ENCODE peak calls at places on chromosome 9, in six cellular contexts. One of them, this sample, is unnamed.
A peak's percentile ranks its signal among the peaks of the same experiment; 100 is the strongest.

GRCh38 chr9:82882133-82882532 is 180.8 kb downstream of the RASEF start:
- DNase-seq in endothelial cell of umbilical vein: peak; percentile 24
- DNase-seq in GM12891: no peak
- DNase-seq in GM12892: no peak
- DNase-seq in prostate gland: no peak
- DNase-seq in stomach: no peak
- DNase-seq in this sample: no peak

GRCh38 chr9:124857533-124858162 is 4.1 kb downstream of the RPL35 start:
- DNase-seq in GM12892: no peak
- DNase-seq in GM12891: no peak
- DNase-seq in stomach: no peak
- DNase-seq in prostate gland: no peak
- DNase-seq in endothelial cell of umbilical vein: no peak
- DNase-seq in this sample: no peak

GRCh38 chr9:79581794-79582193 is 10.0 kb downstream of the TLE4 start:
- DNase-seq in stomach: no peak
- DNase-seq in prostate gland: no peak
- DNase-seq in GM12892: no peak
- DNase-seq in GM12891: no peak
- DNase-seq in endothelial cell of umbilical vein: peak; percentile 76
- DNase-seq in this sample: no peak

GRCh38 chr9:134689320-134690181 is 47.9 kb downstream of the COL5A1 start:
- DNase-seq in endothelial cell of umbilical vein: peak; percentile 63
- DNase-seq in GM12891: peak; percentile 68
- DNase-seq in GM12892: peak; percentile 69
- DNase-seq in stomach: peak; percentile 56
- DNase-seq in prostate gland: peak; percentile 52
- DNase-seq in this sample: no peak

GRCh38 chr9:114121445-114122151 is 22.5 kb upstream of the KIF12 start:
- DNase-seq in stomach: no peak
- DNase-seq in prostate gland: no peak
- DNase-seq in GM12892: no peak
- DNase-seq in endothelial cell of umbilical vein: no peak
- DNase-seq in GM12891: no peak
- DNase-seq in this sample: no peak

GRCh38 chr9:71697882-71698281 is 70.4 kb downstream of the CEMIP2 start:
- DNase-seq in prostate gland: no peak
- DNase-seq in GM12891: no peak
- DNase-seq in GM12892: no peak
- DNase-seq in stomach: no peak
- DNase-seq in endothelial cell of umbilical vein: no peak
- DNase-seq in this sample: no peak

GRCh38 chr9:134099123-134099761 is 31.4 kb upstream of the BRD3 start:
- DNase-seq in GM12892: peak; percentile 53
- DNase-seq in stomach: peak; percentile 66
- DNase-seq in endothelial cell of umbilical vein: peak; percentile 39
- DNase-seq in prostate gland: peak; percentile 26
- DNase-seq in GM12891: peak; percentile 60
- DNase-seq in this sample: peak; percentile 59

GRCh38 chr9:16870606-16871357 is at the start of gene BNC2:
- DNase-seq in stomach: no peak
- DNase-seq in GM12892: peak; percentile 17
- DNase-seq in GM12891: peak; percentile 32
- DNase-seq in endothelial cell of umbilical vein: peak; percentile 48
- DNase-seq in prostate gland: peak; percentile 14
- DNase-seq in this sample: no peak

GRCh38 chr9:32251539-32251938 is 132.9 kb upstream of the ACO1 start:
- DNase-seq in endothelial cell of umbilical vein: peak; percentile 58
- DNase-seq in prostate gland: peak; percentile 17
- DNase-seq in GM12891: peak; percentile 19
- DNase-seq in stomach: peak; percentile 41
- DNase-seq in GM12892: peak; percentile 27
- DNase-seq in this sample: no peak

GRCh38 chr9:116543731-116544400 is 143.2 kb upstream of the TRIM32 start:
- DNase-seq in GM12891: no peak
- DNase-seq in stomach: no peak
- DNase-seq in GM12892: no peak
- DNase-seq in endothelial cell of umbilical vein: no peak
- DNase-seq in prostate gland: no peak
- DNase-seq in this sample: no peak

GRCh38 chr9:80467632-80468031 is 895.9 kb downstream of the TLE4 start:
- DNase-seq in endothelial cell of umbilical vein: no peak
- DNase-seq in prostate gland: no peak
- DNase-seq in GM12892: no peak
- DNase-seq in GM12891: no peak
- DNase-seq in stomach: no peak
- DNase-seq in this sample: no peak

DNA sequence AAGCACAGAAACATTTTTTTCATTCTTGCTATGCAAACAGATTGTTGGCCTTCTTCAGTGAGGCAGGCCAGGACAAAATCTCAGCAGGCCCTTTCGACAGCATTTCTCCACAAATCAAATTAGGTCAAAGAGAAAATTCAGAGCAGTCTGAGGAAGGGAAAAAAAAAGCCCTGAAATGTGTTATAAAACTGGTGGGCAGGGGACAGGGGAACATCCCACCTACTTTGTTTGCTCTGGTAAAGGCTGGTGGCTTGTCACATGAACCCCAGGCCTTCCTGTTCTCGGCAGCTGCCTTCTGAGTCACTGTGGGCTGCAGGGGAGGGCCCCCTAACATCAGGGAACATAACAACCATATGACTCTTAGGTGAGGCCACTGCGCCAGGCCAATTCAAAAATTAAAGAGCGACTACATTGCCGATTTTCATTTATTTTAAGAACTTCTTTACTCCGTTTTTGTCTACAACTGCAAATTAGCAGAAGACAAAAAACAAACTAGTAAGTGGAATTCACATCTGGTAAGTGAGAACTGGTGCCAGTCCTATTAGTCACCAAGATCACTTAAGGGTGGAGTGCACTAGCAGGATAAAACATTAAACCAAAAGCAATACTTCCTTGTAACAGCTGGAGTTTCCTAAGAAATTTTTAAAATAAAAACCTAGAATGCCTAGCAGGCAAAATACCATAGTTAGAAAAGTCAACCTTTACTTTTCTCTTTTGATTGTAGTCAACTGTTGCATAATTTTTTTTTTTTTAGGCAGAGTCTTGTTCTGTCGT is 46.2 kb upstream of the DENND4C start:
- DNase-seq in endothelial cell of umbilical vein: peak; percentile 92
- DNase-seq in GM12892: peak; percentile 38
- DNase-seq in GM12891: peak; percentile 40
- DNase-seq in prostate gland: peak; percentile 67
- DNase-seq in stomach: peak; percentile 72
- DNase-seq in this sample: no peak
- TF ChIP-seq POLR2AphosphoS5 in endothelial cell of umbilical vein: peak; percentile 56
- TF ChIP-seq POLR2AphosphoS5 in GM12892: no peak
- TF ChIP-seq POLR2AphosphoS5 in GM12891: no peak
- TF ChIP-seq POLR2AphosphoS5 in prostate gland: peak; percentile 79
- TF ChIP-seq POLR2AphosphoS5 in stomach: peak; percentile 53
- TF ChIP-seq POLR2AphosphoS5 in this sample: no peak

GRCh38 chr9:135906291-135907005 is 898 bp downstream of the CAMSAP1 start:
- DNase-seq in GM12892: no peak
- DNase-seq in endothelial cell of umbilical vein: peak; percentile 65
- DNase-seq in GM12891: no peak
- DNase-seq in prostate gland: no peak
- DNase-seq in stomach: no peak
- DNase-seq in this sample: no peak

GRCh38 chr9:135908334-135909204 is 1.2 kb upstream of the CAMSAP1 start:
- DNase-seq in endothelial cell of umbilical vein: peak; percentile 57
- DNase-seq in prostate gland: no peak
- DNase-seq in GM12892: no peak
- DNase-seq in stomach: no peak
- DNase-seq in GM12891: no peak
- DNase-seq in this sample: no peak

GRCh38 chr9:135907006-135907434 is 326 bp downstream of the CAMSAP1 start:
- DNase-seq in GM12891: no peak
- DNase-seq in endothelial cell of umbilical vein: no peak
- DNase-seq in stomach: no peak
- DNase-seq in prostate gland: no peak
- DNase-seq in GM12892: no peak
- DNase-seq in this sample: no peak

GRCh38 chr9:135909371-135909770 is 2.0 kb upstream of the CAMSAP1 start:
- DNase-seq in GM12892: no peak
- DNase-seq in GM12891: no peak
- DNase-seq in prostate gland: no peak
- DNase-seq in stomach: no peak
- DNase-seq in endothelial cell of umbilical vein: no peak
- DNase-seq in this sample: no peak

DNA sequence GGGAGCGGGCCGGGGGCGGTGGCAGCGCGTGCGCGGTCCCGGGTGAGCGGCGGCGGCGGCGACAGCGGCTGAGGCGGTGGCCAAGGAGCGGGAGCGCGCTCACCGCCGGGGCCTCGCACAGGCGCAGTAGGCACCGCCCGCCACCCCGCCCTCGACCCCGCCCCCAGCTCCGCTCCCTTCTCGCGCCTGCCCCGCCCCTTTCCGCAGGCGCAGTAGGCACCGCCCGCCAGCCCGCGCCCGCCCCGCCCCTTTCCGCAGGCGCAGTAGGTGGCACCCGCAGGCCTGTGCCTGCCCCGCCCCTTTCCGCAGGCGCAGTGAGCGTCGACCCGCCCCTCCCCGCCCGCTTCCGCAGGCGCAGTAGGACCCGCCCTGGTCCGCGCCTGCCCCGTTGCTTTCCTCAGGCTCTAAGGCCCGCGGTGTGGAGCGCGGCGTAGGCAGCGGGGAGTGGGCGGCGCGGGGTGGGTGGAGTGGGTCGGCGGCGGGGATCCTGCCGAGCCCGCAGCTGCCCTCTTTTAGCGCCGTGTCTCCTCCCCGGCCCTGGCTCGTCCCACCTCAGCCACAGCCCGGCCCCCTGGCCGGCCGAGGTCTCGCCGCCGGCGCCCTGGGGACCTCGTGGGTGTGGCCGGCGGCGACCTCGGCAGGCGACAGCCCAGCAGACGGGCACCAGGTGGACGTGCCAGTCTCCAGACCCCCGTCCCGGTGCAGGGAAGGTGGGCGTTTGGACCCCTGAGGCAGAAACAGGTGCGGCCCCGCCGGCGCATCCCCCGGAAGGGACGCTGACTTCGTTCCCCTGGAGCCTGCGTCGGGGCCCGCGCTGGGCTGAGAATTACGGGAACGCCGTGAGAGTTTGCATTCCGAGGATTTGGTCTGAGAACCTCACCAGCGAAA is at the start of gene CAMSAP1:
- DNase-seq in GM12891: peak; percentile 91
- DNase-seq in endothelial cell of umbilical vein: peak; percentile 95
- DNase-seq in stomach: peak; percentile 94
- DNase-seq in GM12892: peak; percentile 89
- DNase-seq in prostate gland: peak; percentile 85
- DNase-seq in this sample: no peak
- TF ChIP-seq POLR2AphosphoS5 in GM12891: peak; percentile 21
- TF ChIP-seq POLR2AphosphoS5 in endothelial cell of umbilical vein: peak; percentile 39
- TF ChIP-seq POLR2AphosphoS5 in stomach: peak; percentile 53
- TF ChIP-seq POLR2AphosphoS5 in GM12892: no peak
- TF ChIP-seq POLR2AphosphoS5 in prostate gland: peak; percentile 41
- TF ChIP-seq POLR2AphosphoS5 in this sample: peak; percentile 53

GRCh38 chr9:85662558-85662957 is 79.2 kb downstream of the AGTPBP1 start:
- DNase-seq in GM12892: no peak
- DNase-seq in GM12891: no peak
- DNase-seq in stomach: no peak
- DNase-seq in endothelial cell of umbilical vein: no peak
- DNase-seq in prostate gland: no peak
- DNase-seq in this sample: no peak
- TF ChIP-seq POLR2AphosphoS5 in GM12892: no peak
- TF ChIP-seq POLR2AphosphoS5 in GM12891: no peak
- TF ChIP-seq POLR2AphosphoS5 in stomach: no peak
- TF ChIP-seq POLR2AphosphoS5 in endothelial cell of umbilical vein: no peak
- TF ChIP-seq POLR2AphosphoS5 in prostate gland: no peak
- TF ChIP-seq POLR2AphosphoS5 in this sample: no peak

DNA sequence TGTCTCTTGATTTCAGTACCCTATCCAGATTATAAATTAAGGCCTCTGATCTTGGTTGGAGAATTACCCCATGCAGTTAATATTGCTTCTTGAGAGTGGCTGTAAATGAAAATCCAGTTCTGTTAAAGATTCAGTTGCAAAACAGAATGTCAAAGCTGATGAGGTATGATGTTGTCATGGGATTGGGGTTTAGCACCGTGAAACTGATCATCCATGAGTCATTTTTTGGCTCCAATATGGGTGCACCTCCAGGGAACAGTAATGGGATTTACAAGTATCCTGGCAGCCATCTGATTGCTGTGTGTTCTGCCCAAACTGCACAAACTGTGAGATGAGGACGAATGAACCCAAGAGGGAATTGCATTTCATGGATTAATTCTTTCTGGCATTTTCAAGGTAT is 214.8 kb downstream of the GAS1 start:
- DNase-seq in endothelial cell of umbilical vein: no peak
- DNase-seq in prostate gland: no peak
- DNase-seq in GM12892: no peak
- DNase-seq in GM12891: no peak
- DNase-seq in stomach: no peak
- DNase-seq in this sample: no peak
- TF ChIP-seq POLR2AphosphoS5 in endothelial cell of umbilical vein: no peak
- TF ChIP-seq POLR2AphosphoS5 in prostate gland: peak; percentile 45
- TF ChIP-seq POLR2AphosphoS5 in GM12892: no peak
- TF ChIP-seq POLR2AphosphoS5 in GM12891: no peak
- TF ChIP-seq POLR2AphosphoS5 in stomach: no peak
- TF ChIP-seq POLR2AphosphoS5 in this sample: no peak

DNA sequence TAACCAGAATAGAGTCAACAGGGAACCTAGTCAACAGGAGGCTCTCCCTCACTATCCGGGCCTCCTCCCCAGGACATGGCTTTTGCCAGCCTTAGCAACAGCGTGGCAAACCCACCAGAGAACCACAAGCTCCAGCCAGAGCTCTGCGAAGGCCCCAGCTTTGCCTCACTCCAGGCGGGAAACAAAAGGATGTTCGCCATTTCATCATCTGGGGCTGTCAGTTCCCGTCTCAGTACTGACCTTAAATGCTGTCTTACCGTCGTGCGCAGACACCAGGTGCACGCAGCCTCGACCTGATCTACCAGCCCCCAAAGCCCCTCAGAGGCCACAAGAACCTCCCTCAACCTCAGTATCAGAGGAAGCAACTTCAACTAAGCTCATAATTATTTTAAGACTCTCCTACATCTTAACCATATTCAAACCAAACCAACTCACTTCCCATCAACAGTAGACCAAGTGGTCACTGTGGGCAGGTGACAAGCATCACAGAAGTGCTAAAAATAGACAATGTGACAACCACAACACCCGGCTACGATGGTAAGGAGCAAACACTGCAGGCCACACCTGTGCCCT is 71.4 kb downstream of the SEMA4D start:
- DNase-seq in GM12891: no peak
- DNase-seq in GM12892: peak; percentile 68
- DNase-seq in prostate gland: no peak
- DNase-seq in endothelial cell of umbilical vein: no peak
- DNase-seq in stomach: no peak
- DNase-seq in this sample: no peak
- TF ChIP-seq POLR2AphosphoS5 in GM12891: peak; percentile 62
- TF ChIP-seq POLR2AphosphoS5 in GM12892: peak; percentile 31
- TF ChIP-seq POLR2AphosphoS5 in prostate gland: no peak
- TF ChIP-seq POLR2AphosphoS5 in endothelial cell of umbilical vein: no peak
- TF ChIP-seq POLR2AphosphoS5 in stomach: no peak
- TF ChIP-seq POLR2AphosphoS5 in this sample: no peak

This sample was measured in Panc1.